ENCODE peak calls at places on chromosomes 11 and 22, in four cellular contexts. A is body of pancreas, Q is heart left ventricle, P is stomach. L is an unnamed sample.

GRCh38 chr11:132158091-132158490 is 787.7 kb downstream of the NTM start:
- DNase-seq in A (peak; percentile 3), Q (no peak), P (peak; percentile 27), L (no peak)

GRCh38 chr22:42330953-42331525 is 60.6 kb upstream of the TCF20 start:
- DNase-seq in A (peak; percentile 32), Q (no peak), P (no peak), L (peak; percentile 71)

GRCh38 chr11:84825140-84825539 is 802.0 kb downstream of the DLG2 start:
- DNase-seq in A (no peak), Q (no peak), P (no peak), L (no peak)

GRCh38 chr11:117300773-117301172 is 9.6 kb downstream of the BACE1-AS start:
- DNase-seq in A (no peak), Q (no peak), P (no peak), L (no peak)

GRCh38 chr11:130448416-130449068 is at the start of gene ADAMTS15:
- DNase-seq in A (peak; percentile 78), Q (peak; percentile 93), P (peak; percentile 86), L (peak; percentile 81)

GRCh38 chr11:69213964-69214363 is 58.2 kb downstream of the SMIM38 start:
- DNase-seq in A (no peak), Q (no peak), P (no peak), L (no peak)

GRCh38 chr11:74778581-74778980 is 29.9 kb downstream of the RNF169 start:
- DNase-seq in A (no peak), Q (no peak), P (no peak), L (no peak)

GRCh38 chr22:38069372-38070249 is 12.4 kb downstream of the PICK1 start:
- DNase-seq in A (no peak), Q (peak; percentile 93), P (no peak), L (peak; percentile 81)

GRCh38 chr22:46737976-46738641 is at the start of gene CERK:
- DNase-seq in A (peak; percentile 82), Q (peak; percentile 92), P (peak; percentile 85), L (peak; percentile 75)

GRCh38 chr11:108472681-108473080 is 5.4 kb upstream of the C11orf65 start:
- DNase-seq in A (no peak), Q (no peak), P (no peak), L (no peak)

GRCh38 chr22:27749597-27750225 is 51.8 kb downstream of the MN1 start:
- DNase-seq in A (no peak), Q (no peak), P (no peak), L (peak; percentile 42)

GRCh38 chr22:27746918-27747317 is 54.6 kb downstream of the MN1 start:
- DNase-seq in A (no peak), Q (no peak), P (no peak), L (no peak)

GRCh38 chr22:27748355-27749168 is 53.0 kb downstream of the MN1 start:
- DNase-seq in A (peak; percentile 30), Q (no peak), P (no peak), L (no peak)

GRCh38 chr22:27745809-27746208 is 55.7 kb downstream of the MN1 start:
- DNase-seq in A (no peak), Q (no peak), P (no peak), L (no peak)

DNA sequence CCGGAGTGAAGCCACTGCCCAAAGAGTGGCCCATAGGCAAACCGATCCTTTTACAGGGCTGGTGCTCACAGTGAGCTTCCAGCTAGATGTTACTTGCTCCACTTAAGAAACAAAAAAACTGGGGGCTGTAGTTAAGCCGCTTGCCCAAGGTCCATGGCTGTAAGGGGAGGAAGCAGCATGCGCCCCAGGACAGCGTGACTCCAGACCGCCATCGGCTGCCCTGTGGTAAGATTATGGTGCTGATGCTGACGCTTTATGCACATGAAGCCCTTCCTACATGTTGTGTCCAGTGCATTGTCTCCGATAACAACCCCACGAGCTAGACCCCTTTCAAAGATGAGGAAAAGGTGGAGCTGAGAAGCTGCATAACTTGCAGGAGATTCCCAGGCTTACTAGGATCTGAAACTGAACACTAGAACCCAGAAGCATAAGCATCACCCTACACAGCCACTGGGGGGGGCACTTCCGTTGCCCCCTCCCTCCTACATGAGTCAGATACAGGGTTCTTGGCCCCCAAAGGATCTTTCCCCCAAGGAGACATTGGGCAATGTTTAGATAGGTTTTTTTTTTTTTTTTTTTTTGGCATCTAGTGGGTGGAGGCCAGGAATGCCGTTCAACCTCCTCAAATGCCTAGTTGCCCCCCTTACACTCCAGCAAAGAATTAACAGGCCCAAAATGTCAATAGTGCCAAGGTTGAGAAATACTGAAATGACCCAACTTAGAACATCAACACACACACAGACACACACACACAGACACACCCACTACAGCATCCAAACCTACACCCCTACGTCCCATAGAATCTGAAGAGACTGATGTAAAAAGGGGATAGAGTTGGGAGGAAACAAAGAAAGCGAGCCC is 53.9 kb downstream of the MN1 start:
- DNase-seq in A (no peak), Q (no peak), P (no peak), L (no peak)
- TF ChIP-seq CTCF in A (no peak), Q (no peak), P (no peak), L (no peak)

DNA sequence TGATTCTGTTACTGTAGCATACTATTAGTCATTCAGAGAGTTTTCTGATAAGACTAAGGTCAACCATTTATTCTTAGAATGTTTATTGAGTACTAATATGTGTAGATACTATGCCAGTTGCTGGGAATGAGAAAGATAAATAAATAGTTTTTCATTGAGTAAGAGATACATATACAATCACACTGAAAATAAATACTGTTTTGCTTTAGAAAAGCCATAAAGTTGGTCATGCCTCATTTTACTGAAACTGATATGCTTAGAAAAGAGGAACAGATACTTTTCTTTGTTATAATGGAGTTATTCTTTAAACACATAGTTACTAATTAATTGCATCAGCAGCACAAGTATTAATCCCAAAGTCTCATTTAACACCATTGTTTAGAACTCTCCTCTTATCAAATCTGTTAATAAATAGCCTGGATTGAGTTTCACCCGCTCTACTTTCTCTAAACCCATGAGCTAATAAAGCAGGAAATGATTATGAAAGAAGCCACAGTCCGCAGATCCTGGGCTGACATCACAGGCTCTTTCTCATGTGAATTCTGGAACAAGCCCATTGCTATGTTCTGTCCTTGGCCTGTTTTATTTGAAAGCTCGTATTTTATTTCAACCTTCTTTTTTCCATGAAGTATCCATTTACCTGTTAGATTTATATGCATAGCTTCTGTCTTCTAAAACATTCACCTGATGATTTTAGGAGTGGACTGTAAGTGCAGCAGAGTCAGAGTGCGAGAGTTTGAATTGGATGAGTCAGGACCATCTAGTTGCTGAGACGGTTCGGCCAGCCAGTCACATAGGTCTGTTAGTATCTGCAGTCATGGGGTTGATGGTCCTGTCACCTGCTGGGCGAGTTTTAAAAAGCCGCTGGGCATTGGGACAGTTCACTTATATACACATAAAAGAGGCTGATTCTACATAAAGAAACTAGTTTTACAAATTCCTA is 35.5 kb downstream of the PIWIL4 start:
- DNase-seq in A (peak; percentile 82), Q (no peak), P (peak; percentile 67), L (peak; percentile 74)
- TF ChIP-seq CTCF in A (no peak), Q (peak; percentile 30), P (no peak), L (peak; percentile 36)

DNA sequence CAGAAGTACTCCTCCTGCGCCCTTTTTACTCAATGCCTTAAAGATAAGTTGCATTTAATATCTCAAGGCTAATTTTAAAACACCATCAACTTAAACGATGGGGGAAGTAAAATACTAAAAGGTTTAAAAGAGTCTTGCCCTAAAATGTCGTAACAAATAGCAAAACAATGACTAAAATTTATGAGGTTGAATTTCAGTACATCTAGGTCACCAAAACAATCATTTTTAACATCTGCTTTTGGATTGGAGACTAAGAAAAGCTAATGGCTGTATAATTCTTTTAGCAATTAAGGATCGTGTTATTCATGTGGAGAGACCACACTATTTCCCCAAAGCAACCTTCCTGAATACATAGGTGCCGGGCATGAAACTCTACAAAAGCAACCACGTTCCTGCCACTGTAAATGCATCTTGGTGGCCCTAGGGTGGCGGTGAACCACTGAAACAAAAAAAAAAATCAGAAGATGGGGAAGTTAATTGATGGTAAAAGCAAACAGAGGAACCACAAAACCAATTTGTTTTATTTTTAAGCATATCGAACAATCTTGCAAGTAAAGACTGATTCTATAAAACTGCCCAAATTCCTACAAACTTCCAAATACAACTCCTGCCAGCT is 45.8 kb downstream of the CELF1 start:
- DNase-seq in A (no peak), Q (no peak), P (no peak), L (no peak)
- TF ChIP-seq CTCF in A (no peak), Q (no peak), P (no peak), L (no peak)

DNA sequence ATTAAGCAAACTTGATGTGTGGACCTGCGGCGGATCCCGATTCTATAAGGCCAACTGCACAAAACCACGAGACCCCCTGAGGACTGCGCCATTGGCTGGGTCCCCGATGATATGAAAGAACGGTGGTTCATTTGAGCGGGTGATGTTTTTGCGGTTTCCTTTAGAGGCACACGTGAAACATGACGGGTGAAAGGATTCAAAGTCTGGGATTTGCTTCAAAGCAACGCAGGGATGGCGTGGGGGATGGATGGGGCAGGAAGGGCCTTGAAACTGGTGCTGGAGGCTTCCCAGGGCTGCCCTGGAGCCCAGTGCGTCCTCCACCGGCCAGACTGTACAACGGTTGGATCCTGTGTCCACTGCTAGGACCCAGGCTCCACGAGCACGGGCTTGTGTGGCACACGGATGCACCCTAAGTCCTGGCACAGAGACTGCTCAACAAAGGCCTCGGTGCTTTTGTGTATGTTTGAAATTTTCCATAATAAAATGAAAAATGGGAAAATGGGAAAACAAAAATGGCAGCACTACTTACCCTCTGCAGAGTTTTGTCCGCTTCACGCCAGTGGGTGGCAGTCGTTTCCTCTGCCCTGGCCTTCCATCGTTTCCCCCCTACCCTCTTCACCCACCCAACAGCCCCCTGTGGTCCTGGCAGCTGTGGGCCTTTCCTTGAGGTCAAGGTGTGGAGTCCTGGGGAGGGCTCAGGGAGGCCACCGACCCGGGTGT is 3.6 kb downstream of the ASCL2 start:
- DNase-seq in A (no peak), Q (no peak), P (no peak), L (no peak)
- TF ChIP-seq CTCF in A (no peak), Q (no peak), P (no peak), L (no peak)

L was measured in glutamatergic neuron.